ENCODE peak calls at places on chromosomes 7 and 10, in six cellular contexts. R is CD8-positive, alpha-beta T cell; Q is gastrocnemius medialis; H is stomach; B is RWPE2; W is heart left ventricle. V is an unnamed sample.
A peak's percentile ranks its signal among the peaks of the same experiment; 100 is the strongest.

GRCh38 chr7:78081888-78082287 is 283.3 kb downstream of the PHTF2 start:
- DNase-seq in R (no peak), Q (no peak), H (no peak), B (no peak), W (no peak), V (no peak)

GRCh38 chr7:158283016-158283974 is 304.3 kb downstream of the PTPRN2 start:
- DNase-seq in R (no peak), Q (no peak), H (peak; percentile 14), B (no peak), W (no peak), V (no peak)

GRCh38 chr10:29555091-29555745 is 79.6 kb downstream of the SVIL start:
- DNase-seq in R (no peak), Q (no peak), H (no peak), B (no peak), W (no peak), V (no peak)

GRCh38 chr10:73762915-73763314 is 18.7 kb downstream of the SEC24C start:
- DNase-seq in R (no peak), Q (no peak), H (no peak), B (no peak), W (no peak), V (no peak)

GRCh38 chr7:138095972-138096935 is 20.0 kb downstream of the AKR1D1 start:
- DNase-seq in R (no peak), Q (no peak), H (no peak), B (no peak), W (no peak), V (no peak)

GRCh38 chr7:8436965-8437364 is 3.6 kb downstream of the NXPH1 start:
- DNase-seq in R (no peak), Q (no peak), H (peak; percentile 64), B (no peak), W (no peak), V (no peak)

GRCh38 chr10:71966046-71967004 is 2.1 kb downstream of the CHST3 start:
- DNase-seq in R (no peak), Q (no peak), H (no peak), B (no peak), W (no peak), V (no peak)

GRCh38 chr10:77637474-77637985 is at the start of gene KCNMA1:
- DNase-seq in R (no peak), Q (peak; percentile 57), H (no peak), B (no peak), W (no peak), V (no peak)

GRCh38 chr7:125934539-125934938 is 1004.9 kb upstream of the POT1 start:
- DNase-seq in R (no peak), Q (no peak), H (no peak), B (no peak), W (no peak), V (no peak)

GRCh38 chr10:100744136-100744979 is 1.0 kb upstream of the PAX2 start:
- DNase-seq in R (no peak), Q (no peak), H (no peak), B (no peak), W (no peak), V (no peak)

GRCh38 chr10:6535365-6535764 is 44.7 kb downstream of the PRKCQ start:
- DNase-seq in R (no peak), Q (no peak), H (no peak), B (no peak), W (no peak), V (no peak)

GRCh38 chr10:116992183-116992582 is 12.8 kb downstream of the SHTN1 start:
- DNase-seq in R (no peak), Q (no peak), H (no peak), B (no peak), W (no peak), V (no peak)

GRCh38 chr10:110067960-110068770 is 60.4 kb downstream of the ADD3 start:
- DNase-seq in R (peak; percentile 42), Q (peak; percentile 26), H (no peak), B (no peak), W (no peak), V (no peak)

GRCh38 chr10:122142652-122143237 is 128.4 kb upstream of the BTBD16 start:
- DNase-seq in R (no peak), Q (peak; percentile 56), H (peak; percentile 43), B (no peak), W (no peak), V (no peak)

GRCh38 chr7:146115665-146116451 is 743 bp upstream of the CNTNAP2 start:
- DNase-seq in R (no peak), Q (no peak), H (peak; percentile 27), B (no peak), W (peak; percentile 58), V (no peak)

GRCh38 chr7:28865494-28866257 is 92.5 kb downstream of the TRIL start:
- DNase-seq in R (no peak), Q (no peak), H (no peak), B (no peak), W (no peak), V (no peak)

GRCh38 chr10:49359349-49360231 is 36.3 kb downstream of the DRGX start:
- DNase-seq in R (no peak), Q (no peak), H (no peak), B (no peak), W (peak; percentile 41), V (no peak)

GRCh38 chr7:81715984-81716588 is 53.8 kb downstream of the HGF start:
- DNase-seq in R (no peak), Q (no peak), H (no peak), B (no peak), W (no peak), V (no peak)

GRCh38 chr7:116552616-116553015 is 27.8 kb downstream of the CAV1 start:
- DNase-seq in R (no peak), Q (no peak), H (no peak), B (no peak), W (no peak), V (no peak)

GRCh38 chr10:104254493-104255243 is at the start of gene GSTO1:
- DNase-seq in R (peak; percentile 43), Q (peak; percentile 74), H (peak; percentile 78), B (peak; percentile 70), W (peak; percentile 88), V (no peak)

GRCh38 chr7:15130666-15131541 is 228.4 kb upstream of the DGKB start:
- DNase-seq in R (no peak), Q (no peak), H (no peak), B (no peak), W (no peak), V (no peak)

GRCh38 chr7:159218216-159219006 is 73.7 kb upstream of the VIPR2 start:
- DNase-seq in R (no peak), Q (no peak), H (no peak), B (no peak), W (no peak), V (no peak)

GRCh38 chr7:155189600-155189989 is 108.1 kb upstream of the INSIG1 start:
- DNase-seq in R (no peak), Q (no peak), H (no peak), B (no peak), W (no peak), V (no peak)

GRCh38 chr10:48307584-48307983 is 1.1 kb downstream of the MAPK8 start:
- DNase-seq in R (no peak), Q (no peak), H (no peak), B (no peak), W (no peak), V (no peak)

GRCh38 chr7:128381161-128381821 is 19.8 kb upstream of the PRRT4 start:
- DNase-seq in R (no peak), Q (no peak), H (no peak), B (no peak), W (no peak), V (no peak)

GRCh38 chr7:158583810-158584209 is 3.8 kb downstream of the PTPRN2 start:
- DNase-seq in R (no peak), Q (no peak), H (no peak), B (no peak), W (no peak), V (no peak)

GRCh38 chr7:123440202-123440601 is 94.2 kb downstream of the IQUB start:
- DNase-seq in R (no peak), Q (no peak), H (no peak), B (no peak), W (no peak), V (no peak)

GRCh38 chr10:92052088-92052487 is 128.5 kb downstream of the BTAF1 start:
- DNase-seq in R (no peak), Q (no peak), H (peak; percentile 59), B (no peak), W (peak; percentile 69), V (no peak)

DNA sequence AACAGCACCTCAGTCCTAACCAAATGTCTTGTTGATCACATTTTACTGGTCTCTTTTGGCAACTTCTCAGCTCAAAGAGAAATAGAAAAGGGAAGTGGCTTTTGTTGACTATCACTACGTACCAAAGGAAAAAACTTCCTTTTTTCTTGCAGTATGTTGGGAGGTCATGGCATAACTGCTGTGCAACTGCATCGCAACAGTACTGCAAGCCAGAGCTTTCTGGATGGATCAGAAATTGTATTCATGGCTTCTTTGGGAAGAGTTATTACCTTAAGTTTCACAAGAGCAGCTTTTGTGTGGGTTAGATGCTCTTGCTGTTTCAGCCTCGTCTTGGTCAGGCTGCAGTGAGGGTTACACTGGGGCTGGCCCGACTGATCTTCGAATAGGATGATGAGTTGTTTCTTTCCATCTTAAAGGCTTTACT is 153.3 kb downstream of the CELF2 start:
- DNase-seq in R (no peak), Q (no peak), H (no peak), B (no peak), W (no peak), V (no peak)
- H3K27ac ChIP-seq in R (peak overlapping the region; percentile 89), Q (no peak overlapping the region), H (no peak overlapping the region), B (no peak overlapping the region), W (no peak overlapping the region), V (no peak overlapping the region)

GRCh38 chr7:106344206-106344605 is 59.4 kb upstream of the NAMPT start:
- DNase-seq in R (no peak), Q (no peak), H (no peak), B (no peak), W (no peak), V (no peak)
- H3K27ac ChIP-seq in R (no peak overlapping the region), Q (no peak overlapping the region), H (no peak overlapping the region), B (no peak overlapping the region), W (no peak overlapping the region), V (peak overlapping the region; percentile 47)

DNA sequence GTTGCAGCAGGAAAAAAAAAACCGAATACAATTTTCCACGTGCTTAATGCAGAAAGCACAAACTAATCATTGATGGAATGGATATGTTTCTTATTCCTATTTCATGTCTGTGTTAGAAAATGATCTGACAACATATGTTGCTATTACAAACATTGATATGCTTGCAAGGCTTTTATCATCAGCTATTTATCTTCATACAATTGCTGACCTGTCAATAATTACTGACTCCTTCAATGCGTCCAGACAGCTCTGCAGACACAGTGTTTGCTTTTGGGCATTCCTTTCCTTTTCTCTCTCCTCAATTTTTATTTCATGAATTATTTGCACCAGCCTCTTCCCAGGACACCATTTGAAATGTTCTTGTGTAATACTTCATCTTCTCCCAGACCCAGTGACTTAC is 246.2 kb downstream of the SEC23IP start:
- DNase-seq in R (no peak), Q (no peak), H (no peak), B (no peak), W (no peak), V (no peak)
- H3K27ac ChIP-seq in R (no peak overlapping the region), Q (no peak overlapping the region), H (no peak overlapping the region), B (no peak overlapping the region), W (no peak overlapping the region), V (no peak overlapping the region)

GRCh38 chr7:49580000-49580399 is 193.4 kb upstream of the VWC2 start:
- DNase-seq in R (no peak), Q (no peak), H (no peak), B (no peak), W (no peak), V (no peak)

GRCh38 chr7:49577576-49577975 is 195.9 kb upstream of the VWC2 start:
- DNase-seq in R (no peak), Q (no peak), H (no peak), B (no peak), W (no peak), V (no peak)

GRCh38 chr7:49583440-49583839 is 190.0 kb upstream of the VWC2 start:
- DNase-seq in R (no peak), Q (no peak), H (no peak), B (no peak), W (no peak), V (no peak)

GRCh38 chr7:49579408-49579807 is 194.0 kb upstream of the VWC2 start:
- DNase-seq in R (no peak), Q (no peak), H (no peak), B (no peak), W (no peak), V (no peak)
- H3K27ac ChIP-seq in R (no peak overlapping the region), Q (no peak overlapping the region), H (no peak overlapping the region), B (no peak overlapping the region), W (no peak overlapping the region), V (no peak overlapping the region)

V was measured in esophagus squamous epithelium.